ENCODE peak calls at places on chromosomes 4 and X, in nine cellular contexts. W is naive thymus-derived CD4-positive, alpha-beta T cell; P is hypothalamus; Y is adipocyte; D is stimulated activated CD8-positive, alpha-beta memory T cell treated with anti-CD3 and anti-CD28 coated beads, Interleukin-2, amount 100 ng/mL, for 1 hour; G is RPMI7951; C is body of pancreas; U is activated gamma-delta T cell treated with Interleukin-2 at 50 U/mL for 16 hours; K is esophagus squamous epithelium. B is an unnamed sample.

GRCh38 chr4:118955515-118955914 is 66.9 kb downstream of the SYNPO2 start:
- DNase-seq in W (no peak), P (no peak), Y (peak), D (no peak), G (peak), C (no peak), U (no peak), K (no peak), B (no peak)

GRCh38 chrX:153576961-153577360 is 22.0 kb downstream of the CCNQ start:
- DNase-seq in W (no peak), P (no peak), Y (no peak), D (no peak), G (no peak), C (no peak), U (no peak), K (no peak), B (no peak)

GRCh38 chr4:111066887-111067286 is 444.0 kb upstream of the PITX2 start:
- DNase-seq in W (no peak), P (no peak), Y (peak), D (no peak), G (peak), C (no peak), U (no peak), K (no peak), B (no peak)

GRCh38 chrX:44871114-44871645 is 1.8 kb upstream of the KDM6A start:
- DNase-seq in W (no peak), P (no peak), Y (no peak), D (no peak), G (peak), C (peak), U (no peak), K (no peak), B (no peak)

GRCh38 chrX:64642482-64642881 is 247.2 kb upstream of the MTMR8 start:
- DNase-seq in W (no peak), P (no peak), Y (no peak), D (no peak), G (no peak), C (no peak), U (no peak), K (no peak), B (no peak)

GRCh38 chrX:44674906-44675305 is 132.2 kb upstream of the FUNDC1 start:
- DNase-seq in W (no peak), P (no peak), Y (no peak), D (no peak), G (no peak), C (no peak), U (no peak), K (no peak), B (no peak)

GRCh38 chrX:10467793-10468192 is 152.6 kb downstream of the MID1 start:
- DNase-seq in W (no peak), P (no peak), Y (peak), D (no peak), G (peak), C (no peak), U (no peak), K (no peak), B (no peak)

GRCh38 chrX:134713618-134714107 is 55.4 kb upstream of the PLAC1 start:
- DNase-seq in W (no peak), P (no peak), Y (no peak), D (no peak), G (no peak), C (no peak), U (no peak), K (no peak), B (no peak)

GRCh38 chrX:44003975-44004374 is 30.8 kb upstream of the NDP start:
- DNase-seq in W (no peak), P (no peak), Y (peak), D (no peak), G (peak), C (no peak), U (no peak), K (no peak), B (no peak)

GRCh38 chrX:109345866-109346265 is 136.0 kb downstream of the GUCY2F start:
- DNase-seq in W (no peak), P (no peak), Y (peak), D (no peak), G (no peak), C (no peak), U (no peak), K (no peak), B (no peak)

GRCh38 chrX:2495595-2495994 is 5.2 kb downstream of the DHRSX start:
- DNase-seq in W (no peak), P (no peak), Y (no peak), D (no peak), G (no peak), C (no peak), U (no peak), K (no peak), B (no peak)

GRCh38 chr4:24260922-24261581 is 323.3 kb downstream of the DHX15 start:
- DNase-seq in W (no peak), P (no peak), Y (no peak), D (no peak), G (peak), C (no peak), U (no peak), K (no peak), B (no peak)

GRCh38 chr4:87901426-87901825 is 68.7 kb downstream of the MEPE start:
- DNase-seq in W (no peak), P (no peak), Y (peak), D (no peak), G (peak), C (no peak), U (no peak), K (no peak), B (no peak)

GRCh38 chr4:15568814-15569213 is 86.3 kb downstream of the FBXL5 start:
- DNase-seq in W (no peak), P (no peak), Y (no peak), D (no peak), G (no peak), C (no peak), U (no peak), K (no peak), B (no peak)

GRCh38 chr4:162126754-162127153 is 37.0 kb downstream of the FSTL5 start:
- DNase-seq in W (no peak), P (no peak), Y (no peak), D (no peak), G (no peak), C (no peak), U (no peak), K (no peak), B (no peak)

GRCh38 chr4:154082760-154083530 is 294.1 kb upstream of the SFRP2 start:
- DNase-seq in W (no peak), P (no peak), Y (no peak), D (no peak), G (peak), C (no peak), U (no peak), K (no peak), B (no peak)

GRCh38 chr4:20520901-20521300 is 179.4 kb upstream of the PACRGL start:
- DNase-seq in W (no peak), P (no peak), Y (peak), D (no peak), G (peak), C (no peak), U (no peak), K (no peak), B (no peak)

GRCh38 chrX:48996969-48997368 is 5.1 kb downstream of the GRIPAP1 start:
- DNase-seq in W (no peak), P (no peak), Y (no peak), D (no peak), G (no peak), C (no peak), U (no peak), K (no peak), B (no peak)

GRCh38 chrX:36961590-36961989 is 46.6 kb upstream of the FAM47C start:
- DNase-seq in W (no peak), P (no peak), Y (no peak), D (no peak), G (peak), C (no peak), U (no peak), K (no peak), B (no peak)

GRCh38 chr4:42466285-42466684 is 69.0 kb downstream of the SHISA3 start:
- DNase-seq in W (no peak), P (no peak), Y (no peak), D (no peak), G (no peak), C (no peak), U (no peak), K (no peak), B (no peak)

GRCh38 chr4:159417006-159417405 is 314.1 kb downstream of the RAPGEF2 start:
- DNase-seq in W (no peak), P (no peak), Y (no peak), D (no peak), G (no peak), C (no peak), U (no peak), K (no peak), B (no peak)

GRCh38 chrX:2261838-2262678 is 238.7 kb downstream of the DHRSX start:
- DNase-seq in W (no peak), P (no peak), Y (no peak), D (no peak), G (no peak), C (no peak), U (no peak), K (no peak), B (no peak)

GRCh38 chrX:134443461-134443860 is 16.5 kb upstream of the HPRT1 start:
- DNase-seq in W (no peak), P (no peak), Y (no peak), D (no peak), G (no peak), C (no peak), U (no peak), K (no peak), B (no peak)

GRCh38 chr4:128566688-128567087 is 242.8 kb upstream of the JADE1 start:
- DNase-seq in W (no peak), P (no peak), Y (no peak), D (no peak), G (peak), C (no peak), U (no peak), K (no peak), B (no peak)

GRCh38 chrX:150844016-150844415 is 54.5 kb downstream of the CD99L2 start:
- DNase-seq in W (no peak), P (no peak), Y (no peak), D (no peak), G (no peak), C (no peak), U (no peak), K (no peak), B (no peak)

GRCh38 chr4:112604590-112604989 is 32.1 kb downstream of the ZGRF1 start:
- DNase-seq in W (peak), P (peak), Y (peak), D (no peak), G (peak), C (peak), U (peak), K (no peak), B (no peak)

GRCh38 chr4:123362103-123362502 is 34.5 kb upstream of the SPRY1 start:
- DNase-seq in W (no peak), P (no peak), Y (no peak), D (no peak), G (no peak), C (no peak), U (no peak), K (no peak), B (no peak)

GRCh38 chr4:127988638-127989037 is 23.4 kb downstream of the ABHD18 start:
- DNase-seq in W (no peak), P (no peak), Y (no peak), D (no peak), G (no peak), C (no peak), U (no peak), K (no peak), B (no peak)

GRCh38 chrX:47637546-47638195 is 7.9 kb upstream of the CFP start:
- DNase-seq in W (peak), P (peak), Y (no peak), D (no peak), G (no peak), C (no peak), U (no peak), K (no peak), B (peak)

GRCh38 chrX:153446636-153446936 is 730 bp upstream of the TREX2 start:
- DNase-seq in W (no peak), P (no peak), Y (no peak), D (no peak), G (no peak), C (no peak), U (no peak), K (no peak), B (no peak)

GRCh38 chr4:107737470-107737869 is 17.4 kb upstream of the PAPSS1 start:
- DNase-seq in W (no peak), P (no peak), Y (no peak), D (no peak), G (no peak), C (no peak), U (no peak), K (no peak), B (no peak)

GRCh38 chr4:15262396-15262795 is 165.4 kb upstream of the C1QTNF7 start:
- DNase-seq in W (no peak), P (no peak), Y (no peak), D (no peak), G (peak), C (no peak), U (no peak), K (no peak), B (no peak)

GRCh38 chrX:25755179-25755578 is 383.0 kb upstream of the MAGEB18 start:
- DNase-seq in W (no peak), P (no peak), Y (no peak), D (no peak), G (no peak), C (no peak), U (no peak), K (no peak), B (no peak)

GRCh38 chr4:86356831-86357230 is 3.0 kb downstream of the MAPK10 start:
- DNase-seq in W (no peak), P (no peak), Y (no peak), D (no peak), G (no peak), C (no peak), U (no peak), K (no peak), B (no peak)

GRCh38 chrX:319579-320125 is 1.1 kb upstream of the GTPBP6 start:
- DNase-seq in W (no peak), P (no peak), Y (peak), D (no peak), G (no peak), C (no peak), U (no peak), K (no peak), B (no peak)

GRCh38 chr4:52892880-52893279 is 30.8 kb downstream of the RASL11B start:
- DNase-seq in W (no peak), P (no peak), Y (peak), D (no peak), G (no peak), C (no peak), U (no peak), K (no peak), B (no peak)

GRCh38 chr4:184424993-184425758 is 49.2 kb downstream of the IRF2 start:
- DNase-seq in W (no peak), P (no peak), Y (no peak), D (no peak), G (peak), C (no peak), U (no peak), K (no peak), B (no peak)

GRCh38 chr4:183995489-183996049 is 90.5 kb downstream of the STOX2 start:
- DNase-seq in W (no peak), P (no peak), Y (no peak), D (no peak), G (no peak), C (no peak), U (no peak), K (no peak), B (no peak)